ENCODE peak calls at places on chromosomes 6 and 20, in seven cellular contexts. X is stimulated activated CD4-positive, alpha-beta T cell treated with anti-CD3 and anti-CD28 coated beads, TNF-alpha, amount 100 ng/mL, for 24 hours; N is stimulated activated naive B cell treated with anti-CD40 and anti-IgM and Interleukin-4, amounts not matched to agents 10 μg/mL and 1 μg/mL and 100 μg/mL, for 72 hours; D is psoas muscle; U is WERI-Rb-1; G is activated CD8-positive, alpha-beta memory T cell treated with anti-CD3 and anti-CD28 coated beads for 1 hour; V is HCT116. Y is an unnamed sample.

GRCh38 chr6:73123632-73124329 is 101.5 kb downstream of the KHDC1L start:
- DNase-seq in V (no peak), X (no peak), N (no peak), U (no peak), G (no peak), D (no peak), Y (no peak)

GRCh38 chr20:14334306-14334930 is 3.0 kb downstream of the FLRT3 start:
- DNase-seq in G (no peak), U (peak), V (no peak), D (no peak), X (no peak), N (no peak), Y (peak)

GRCh38 chr6:144305985-144306384 is 20.9 kb downstream of the UTRN start:
- DNase-seq in X (no peak), D (no peak), N (no peak), U (no peak), G (no peak), V (no peak), Y (no peak)

GRCh38 chr6:130937942-130938604 is 110.9 kb downstream of the SMLR1 start:
- DNase-seq in V (peak), D (no peak), X (no peak), N (no peak), U (no peak), G (no peak), Y (no peak)

GRCh38 chr6:31356946-31357466 is at the start of gene HLA-B:
- DNase-seq in U (peak), X (peak), G (peak), V (peak), D (peak), N (peak), Y (peak)

GRCh38 chr6:11566609-11567008 is 29.1 kb downstream of the TMEM170B start:
- DNase-seq in U (no peak), N (no peak), G (no peak), X (no peak), V (no peak), D (no peak), Y (no peak)

GRCh38 chr20:51848346-51848745 is 46.0 kb upstream of the SALL4 start:
- DNase-seq in G (no peak), N (no peak), V (no peak), X (no peak), D (no peak), U (no peak), Y (no peak)

GRCh38 chr6:24936641-24937317 is 1.0 kb upstream of the RIPOR2 start:
- DNase-seq in G (no peak), V (no peak), D (no peak), X (peak), U (no peak), N (peak), Y (no peak)

GRCh38 chr6:129251669-129252376 is 368.9 kb downstream of the LAMA2 start:
- DNase-seq in G (no peak), D (peak), N (peak), V (peak), X (peak), U (peak), Y (peak)

GRCh38 chr20:1997483-1998192 is 3.8 kb upstream of the PDYN start:
- DNase-seq in D (no peak), N (no peak), X (no peak), U (no peak), V (no peak), G (no peak), Y (no peak)

GRCh38 chr20:33604991-33605370 is 57.1 kb upstream of the C20orf144 start:
- DNase-seq in U (no peak), V (no peak), N (no peak), G (no peak), D (no peak), X (no peak), Y (no peak)

GRCh38 chr6:70371454-70372105 is 41.7 kb upstream of the FAM135A start:
- DNase-seq in U (no peak), V (peak), D (no peak), X (no peak), G (no peak), N (no peak), Y (peak)

GRCh38 chr20:3449319-3449718 is 21.5 kb upstream of the ATRN start:
- DNase-seq in N (no peak), X (no peak), V (no peak), U (no peak), D (no peak), G (no peak), Y (no peak)

GRCh38 chr20:3156811-3157619 is 2.6 kb downstream of the FASTKD5 start:
- DNase-seq in U (no peak), X (no peak), V (no peak), G (no peak), N (no peak), D (no peak), Y (no peak)

GRCh38 chr20:12610871-12611270 is 397.9 kb upstream of the SPTLC3 start:
- DNase-seq in U (no peak), X (no peak), N (no peak), G (no peak), D (no peak), V (no peak), Y (no peak)

GRCh38 chr20:9839626-9840025 is 750 bp upstream of the PAK5 start:
- DNase-seq in X (no peak), G (no peak), V (no peak), U (no peak), N (no peak), D (no peak), Y (no peak)

GRCh38 chr20:2387180-2387577 is 6.5 kb downstream of the TGM6 start:
- DNase-seq in N (peak), U (peak), V (peak), X (peak), G (no peak), D (no peak), Y (peak)

GRCh38 chr6:43491750-43492661 is 14.6 kb downstream of the TJAP1 start:
- DNase-seq in N (no peak), D (peak), G (no peak), V (no peak), U (no peak), X (no peak), Y (no peak)

GRCh38 chr20:37727247-37727956 is 33.6 kb downstream of the CTNNBL1 start:
- DNase-seq in D (no peak), U (peak), X (no peak), V (no peak), G (no peak), N (no peak), Y (no peak)

GRCh38 chr6:138486249-138487121 is 12.8 kb downstream of the NHSL1 start:
- DNase-seq in X (no peak), N (no peak), D (no peak), U (no peak), G (no peak), V (no peak), Y (no peak)

GRCh38 chr6:21102624-21103023 is 490.9 kb upstream of the SOX4 start:
- DNase-seq in G (no peak), V (no peak), N (no peak), U (no peak), D (no peak), X (no peak), Y (no peak)

GRCh38 chr20:60250251-60250650 is 292.0 kb downstream of the CDH26 start:
- DNase-seq in G (no peak), V (no peak), X (no peak), U (no peak), N (no peak), D (no peak), Y (no peak)

GRCh38 chr20:46423882-46424482 is 17.6 kb upstream of the ELMO2 start:
- DNase-seq in D (no peak), N (no peak), U (no peak), G (no peak), X (no peak), V (no peak), Y (no peak)

Y was measured in OCI-LY7.